ENCODE peak calls at places on chromosome 18, in ten cellular contexts. R is activated T-helper 9 cell treated with anti-CD3 and anti-CD28 coated beads, Interleukin-2, amount 50 U/mL, for 16 hours; A is iPS DF 19.7; P is body of pancreas; S is stimulated activated CD4-positive, alpha-beta T cell treated with anti-CD3 and anti-CD28 coated beads, Interleukin-12 subunit alpha, Interleukin-12 subunit beta, amount 100 ng/mL, for 4 hours; U is skeletal muscle cell; M is A549; B is NCI-H2171 treated with DMSO at 0.1 percent for 48 hours; E is hepatocyte; Z is hippocampal formation. V is an unnamed sample.

GRCh38 chr18:60157810-60158209 is 214.8 kb downstream of the MC4R start:
- DNase-seq in R (no peak), A (no peak), P (no peak), S (no peak), U (no peak), M (no peak), B (peak; percentile 73), E (no peak), Z (no peak), V (no peak)

GRCh38 chr18:40866013-40866644 is 1088.9 kb upstream of the PIK3C3 start:
- DNase-seq in R (no peak), A (no peak), P (no peak), S (no peak), U (peak; percentile 29), M (no peak), B (peak; percentile 83), E (peak; percentile 4), Z (no peak), V (peak; percentile 93)

GRCh38 chr18:11785444-11786055 is 65.7 kb upstream of the CHMP1B start:
- DNase-seq in R (no peak), A (no peak), P (no peak), S (no peak), U (no peak), M (no peak), B (no peak), E (no peak), Z (no peak), V (no peak)

GRCh38 chr18:36333418-36333817 is 35.9 kb downstream of the FHOD3 start:
- DNase-seq in R (no peak), A (no peak), P (no peak), S (no peak), U (peak; percentile 55), M (no peak), B (no peak), E (no peak), Z (no peak), V (no peak)

GRCh38 chr18:78630356-78630755 is 349.3 kb upstream of the SALL3 start:
- DNase-seq in R (no peak), A (no peak), P (no peak), S (no peak), U (no peak), M (no peak), B (no peak), E (no peak), Z (no peak), V (no peak)

GRCh38 chr18:74775239-74775638 is 177.6 kb downstream of the ZNF407 start:
- DNase-seq in R (no peak), A (no peak), P (no peak), S (no peak), U (peak; percentile 49), M (no peak), B (no peak), E (no peak), Z (no peak), V (no peak)

GRCh38 chr18:62126776-62127175 is 60.1 kb downstream of the PIGN start:
- DNase-seq in R (no peak), A (no peak), P (no peak), S (no peak), U (no peak), M (no peak), B (no peak), E (no peak), Z (no peak), V (no peak)

GRCh38 chr18:4224031-4224704 is 230.9 kb downstream of the DLGAP1 start:
- DNase-seq in R (no peak), A (no peak), P (no peak), S (no peak), U (no peak), M (no peak), B (no peak), E (no peak), Z (no peak), V (no peak)

GRCh38 chr18:35582899-35583558 is 1.5 kb downstream of the GALNT1 start:
- DNase-seq in R (no peak), A (no peak), P (no peak), S (no peak), U (no peak), M (no peak), B (peak; percentile 91), E (peak; percentile 44), Z (no peak), V (no peak)

GRCh38 chr18:4510709-4511108 is 55.6 kb upstream of the DLGAP1 start:
- DNase-seq in R (no peak), A (no peak), P (no peak), S (no peak), U (no peak), M (no peak), B (no peak), E (peak; percentile 31), Z (no peak), V (no peak)

GRCh38 chr18:77065221-77065981 is 67.2 kb downstream of the MBP start:
- DNase-seq in R (peak; percentile 46), A (no peak), P (peak; percentile 74), S (no peak), U (peak; percentile 81), M (peak; percentile 41), B (no peak), E (peak; percentile 44), Z (no peak), V (peak; percentile 78)

V was measured in A172.